ENCODE peak calls at places on chromosomes 2 and 18, in ten cellular contexts. H, S, T, Q, E, U, I, X, N and V are unnamed samples.
A peak's percentile ranks its signal among the peaks of the same experiment; 100 is the strongest.

GRCh38 chr2:42117923-42118758 is 51.0 kb upstream of the EML4 start:
- DNase-seq in H (peak; percentile 88), S (no peak), T (no peak), Q (no peak), E (no peak), U (peak; percentile 85), I (no peak), X (no peak), N (no peak), V (no peak)

GRCh38 chr18:31553800-31554199 is 37.9 kb upstream of the TTR start:
- DNase-seq in H (no peak), S (peak; percentile 13), T (no peak), Q (no peak), E (no peak), U (no peak), I (no peak), X (no peak), N (no peak), V (no peak)

GRCh38 chr2:205700331-205701132 is 18.2 kb downstream of the NRP2 start:
- DNase-seq in H (peak; percentile 84), S (no peak), T (no peak), Q (no peak), E (no peak), U (peak; percentile 98), I (no peak), X (peak; percentile 26), N (no peak), V (no peak)

GRCh38 chr18:48680871-48681270 is 142.0 kb downstream of the CTIF start:
- DNase-seq in H (no peak), S (no peak), T (no peak), Q (no peak), E (no peak), U (no peak), I (no peak), X (no peak), N (no peak), V (no peak)

GRCh38 chr18:3466872-3467271 is 16.9 kb downstream of the TGIF1 start:
- DNase-seq in H (no peak), S (no peak), T (no peak), Q (no peak), E (no peak), U (no peak), I (no peak), X (no peak), N (peak; percentile 16), V (no peak)

GRCh38 chr2:177501186-177501585 is 108.6 kb downstream of the AGPS start:
- DNase-seq in H (no peak), S (no peak), T (no peak), Q (no peak), E (no peak), U (no peak), I (no peak), X (no peak), N (no peak), V (no peak)

GRCh38 chr18:73980289-73980979 is 167.2 kb downstream of the FBXO15 start:
- DNase-seq in H (peak; percentile 21), S (peak; percentile 4), T (no peak), Q (no peak), E (peak; percentile 13), U (peak; percentile 72), I (no peak), X (peak; percentile 4), N (peak; percentile 68), V (no peak)

GRCh38 chr2:41966431-41966893 is 81.4 kb upstream of the PKDCC start:
- DNase-seq in H (peak; percentile 99), S (no peak), T (no peak), Q (peak; percentile 94), E (peak; percentile 91), U (peak; percentile 98), I (no peak), X (no peak), N (no peak), V (no peak)

GRCh38 chr2:219073413-219074129 is 12.8 kb upstream of the IHH start:
- DNase-seq in H (peak; percentile 67), S (peak; percentile 55), T (peak; percentile 9), Q (peak; percentile 38), E (peak; percentile 39), U (peak; percentile 61), I (no peak), X (peak; percentile 16), N (peak; percentile 66), V (peak; percentile 7)

GRCh38 chr2:121596221-121597080 is 52.8 kb downstream of the CLASP1 start:
- DNase-seq in H (peak; percentile 57), S (peak; percentile 33), T (no peak), Q (peak; percentile 5), E (peak; percentile 44), U (peak; percentile 58), I (no peak), X (no peak), N (no peak), V (peak; percentile 21)

GRCh38 chr2:30823452-30823851 is 16.2 kb upstream of the CAPN13 start:
- DNase-seq in H (no peak), S (no peak), T (no peak), Q (no peak), E (no peak), U (no peak), I (no peak), X (no peak), N (no peak), V (no peak)

GRCh38 chr2:234564719-234565118 is 67.8 kb upstream of the ARL4C start:
- DNase-seq in H (peak; percentile 77), S (no peak), T (peak; percentile 26), Q (peak; percentile 55), E (no peak), U (peak; percentile 85), I (no peak), X (no peak), N (no peak), V (peak; percentile 86)

GRCh38 chr2:9768388-9768787 is 74.9 kb upstream of the TAF1B start:
- DNase-seq in H (no peak), S (no peak), T (peak; percentile 67), Q (no peak), E (no peak), U (no peak), I (no peak), X (no peak), N (peak; percentile 78), V (peak; percentile 88)

GRCh38 chr2:215430528-215431187 is 5.2 kb downstream of the FN1 start:
- DNase-seq in H (peak; percentile 87), S (no peak), T (no peak), Q (no peak), E (no peak), U (peak; percentile 65), I (no peak), X (no peak), N (no peak), V (no peak)

GRCh38 chr2:46032996-46033395 is 264.2 kb upstream of the EPAS1 start:
- DNase-seq in H (no peak), S (no peak), T (no peak), Q (no peak), E (no peak), U (no peak), I (no peak), X (peak; percentile 32), N (no peak), V (no peak)

GRCh38 chr2:108458082-108458481 is 9.1 kb downstream of the GCC2 start:
- DNase-seq in H (no peak), S (no peak), T (no peak), Q (no peak), E (no peak), U (no peak), I (no peak), X (no peak), N (no peak), V (no peak)

GRCh38 chr2:4553219-4553618 is 849.8 kb downstream of the DCDC2C start:
- DNase-seq in H (no peak), S (no peak), T (no peak), Q (no peak), E (no peak), U (no peak), I (no peak), X (no peak), N (no peak), V (no peak)

GRCh38 chr2:234304945-234305344 is 191.9 kb downstream of the ARL4C start:
- DNase-seq in H (peak; percentile 44), S (no peak), T (no peak), Q (no peak), E (peak; percentile 41), U (peak; percentile 76), I (no peak), X (no peak), N (peak; percentile 32), V (no peak)

GRCh38 chr2:54459037-54459441 is 2.9 kb downstream of the SPTBN1 start:
- DNase-seq in H (peak; percentile 78), S (no peak), T (no peak), Q (no peak), E (no peak), U (peak; percentile 74), I (no peak), X (no peak), N (no peak), V (no peak)

GRCh38 chr18:40464032-40464431 is 1491.0 kb upstream of the PIK3C3 start:
- DNase-seq in H (no peak), S (no peak), T (no peak), Q (no peak), E (no peak), U (no peak), I (no peak), X (no peak), N (no peak), V (no peak)

GRCh38 chr2:231134910-231135650 is 10.2 kb upstream of the HTR2B start:
- DNase-seq in H (no peak), S (no peak), T (no peak), Q (no peak), E (no peak), U (no peak), I (no peak), X (no peak), N (no peak), V (peak; percentile 38)

GRCh38 chr2:185050804-185051203 is 452.5 kb downstream of the ZNF804A start:
- DNase-seq in H (no peak), S (no peak), T (no peak), Q (no peak), E (no peak), U (no peak), I (no peak), X (no peak), N (no peak), V (no peak)

GRCh38 chr18:62799977-62800376 is 84.6 kb downstream of the PHLPP1 start:
- DNase-seq in H (no peak), S (no peak), T (no peak), Q (no peak), E (no peak), U (no peak), I (no peak), X (no peak), N (no peak), V (no peak)

GRCh38 chr2:237962432-237963084 is 4.3 kb upstream of the UBE2F start:
- DNase-seq in H (no peak), S (no peak), T (no peak), Q (no peak), E (no peak), U (no peak), I (no peak), X (no peak), N (no peak), V (no peak)

GRCh38 chr2:56263876-56264275 is 80.1 kb downstream of the CCDC85A start:
- DNase-seq in H (peak; percentile 44), S (no peak), T (no peak), Q (no peak), E (no peak), U (no peak), I (no peak), X (no peak), N (no peak), V (no peak)

GRCh38 chr2:86068098-86069047 is 37.3 kb downstream of the POLR1A start:
- DNase-seq in H (peak; percentile 30), S (no peak), T (peak; percentile 53), Q (no peak), E (peak; percentile 71), U (peak; percentile 94), I (peak; percentile 35), X (peak; percentile 22), N (no peak), V (no peak)

GRCh38 chr2:75646090-75646582 is 447 bp upstream of the MRPL19 start:
- DNase-seq in H (no peak), S (no peak), T (no peak), Q (no peak), E (no peak), U (peak; percentile 10), I (no peak), X (no peak), N (no peak), V (no peak)

GRCh38 chr2:220296174-220296573 is 668.7 kb downstream of the SLC4A3 start:
- DNase-seq in H (no peak), S (no peak), T (no peak), Q (no peak), E (peak; percentile 23), U (no peak), I (no peak), X (no peak), N (no peak), V (no peak)